ENCODE peak calls at places on chromosomes 11 and 22, in four cellular contexts. X is gastrocnemius medialis; Q is stimulated activated CD4-positive, alpha-beta T cell treated with anti-CD3 and anti-CD28 coated beads, Interleukin-2, amount 100 ng/mL, for 48 hours; H is hypothalamus. Z is an unnamed sample.

GRCh38 chr22:36117053-36117554 is 43.5 kb downstream of the APOL3 start:
- DNase-seq in X (no peak), Q (no peak), H (no peak), Z (no peak)

GRCh38 chr11:128884703-128885338 is 6.3 kb upstream of the KCNJ5 start:
- DNase-seq in X (no peak), Q (peak), H (no peak), Z (peak)

GRCh38 chr11:12600829-12601228 is 73.4 kb upstream of the TEAD1 start:
- DNase-seq in X (no peak), Q (no peak), H (no peak), Z (no peak)

GRCh38 chr11:93659841-93660240 is 1.6 kb upstream of the CEP295 start:
- DNase-seq in X (no peak), Q (no peak), H (no peak), Z (no peak)

GRCh38 chr11:75667831-75668507 is 869 bp downstream of the MAP6 start:
- DNase-seq in X (no peak), Q (peak), H (peak), Z (peak)

GRCh38 chr22:39773503-39773902 is 120.1 kb downstream of the ENTHD1 start:
- DNase-seq in X (no peak), Q (no peak), H (no peak), Z (no peak)

GRCh38 chr11:11640996-11641395 is 19.2 kb upstream of the GALNT18 start:
- DNase-seq in X (no peak), Q (no peak), H (no peak), Z (no peak)

GRCh38 chr11:11265994-11266606 is 87.0 kb downstream of the CSNK2A3 start:
- DNase-seq in X (peak), Q (peak), H (no peak), Z (peak)

GRCh38 chr22:37709445-37709765 is 12.6 kb downstream of the TRIOBP start:
- DNase-seq in X (no peak), Q (no peak), H (no peak), Z (no peak)

GRCh38 chr11:20337526-20338154 is 25.9 kb upstream of the HTATIP2 start:
- DNase-seq in X (no peak), Q (no peak), H (no peak), Z (no peak)

GRCh38 chr11:44623716-44624491 is 58.4 kb downstream of the CD82 start:
- DNase-seq in X (peak), Q (no peak), H (no peak), Z (peak)

GRCh38 chr22:41833369-41834004 is 582 bp downstream of the SREBF2 start:
- DNase-seq in X (peak), Q (peak), H (peak), Z (peak)

GRCh38 chr22:19672054-19672776 is 42.1 kb upstream of the SEPTIN5 start:
- DNase-seq in X (no peak), Q (no peak), H (no peak), Z (no peak)

GRCh38 chr11:105734422-105734821 is 124.5 kb downstream of the GRIA4 start:
- DNase-seq in X (no peak), Q (no peak), H (no peak), Z (no peak)

GRCh38 chr11:77418155-77418980 is 55.5 kb downstream of the PAK1 start:
- DNase-seq in X (no peak), Q (no peak), H (no peak), Z (no peak)

GRCh38 chr22:32202539-32203180 is 2.2 kb downstream of the RFPL2 start:
- DNase-seq in X (no peak), Q (peak), H (no peak), Z (no peak)

GRCh38 chr11:99316761-99317475 is 296.2 kb downstream of the CNTN5 start:
- DNase-seq in X (no peak), Q (no peak), H (no peak), Z (no peak)

GRCh38 chr11:1755344-1756023 is 5.1 kb upstream of the IFITM10 start:
- DNase-seq in X (peak), Q (no peak), H (no peak), Z (no peak)

Z was measured in stimulated activated effector memory CD8-positive, alpha-beta T cell treated with anti-CD3 and anti-CD28 coated beads, Interleukin-12 subunit alpha, Interleukin-12 subunit beta, amount 100 ng/mL, for 72 hours.